ENCODE peak calls at places on chromosomes 4 and X, in eight cellular contexts. Y is CD4-positive, alpha-beta T cell; V is breast epithelium; Q is HCT116; E is tibial artery; P is right atrium auricular region; W is transverse colon; G is brain microvascular endothelial cell. C is an unnamed sample.

GRCh38 chr4:5477613-5478012 is 230.7 kb downstream of the EVC2 start:
- DNase-seq in Y (no peak), V (no peak), Q (no peak), E (no peak), P (no peak), W (no peak), G (no peak), C (no peak)

GRCh38 chr4:13523591-13524503 is 20.5 kb downstream of the NKX3-2 start:
- DNase-seq in Y (no peak), V (no peak), Q (no peak), E (no peak), P (no peak), W (no peak), G (no peak), C (no peak)

GRCh38 chr4:26048962-26049361 is 134.9 kb downstream of the SMIM20 start:
- DNase-seq in Y (no peak), V (no peak), Q (no peak), E (peak; percentile 49), P (peak; percentile 64), W (no peak), G (no peak), C (no peak)

GRCh38 chr4:115275615-115276014 is 162.2 kb upstream of the NDST4 start:
- DNase-seq in Y (no peak), V (no peak), Q (no peak), E (no peak), P (no peak), W (no peak), G (no peak), C (no peak)

GRCh38 chr4:27702710-27703431 is 842.2 kb downstream of the STIM2 start:
- DNase-seq in Y (no peak), V (no peak), Q (peak; percentile 19), E (no peak), P (no peak), W (no peak), G (peak; percentile 20), C (no peak)

GRCh38 chr4:81882222-81882621 is 410.5 kb upstream of the RASGEF1B start:
- DNase-seq in Y (no peak), V (no peak), Q (no peak), E (no peak), P (no peak), W (no peak), G (no peak), C (no peak)

GRCh38 chr4:1767770-1768366 is 25.2 kb upstream of the FGFR3 start:
- DNase-seq in Y (peak; percentile 9), V (no peak), Q (no peak), E (no peak), P (no peak), W (peak; percentile 45), G (no peak), C (no peak)

GRCh38 chr4:2913168-2913567 is 50.0 kb downstream of the NOP14 start:
- DNase-seq in Y (no peak), V (no peak), Q (no peak), E (no peak), P (no peak), W (no peak), G (no peak), C (no peak)

GRCh38 chrX:17860179-17860780 is 818 bp downstream of the RAI2 start:
- DNase-seq in Y (no peak), V (no peak), Q (no peak), E (no peak), P (no peak), W (no peak), G (no peak), C (no peak)

GRCh38 chrX:7119927-7120577 is 27.5 kb upstream of the STS start:
- DNase-seq in Y (no peak), V (no peak), Q (no peak), E (no peak), P (no peak), W (no peak), G (no peak), C (no peak)

GRCh38 chrX:39731735-39732134 is 366.0 kb downstream of the BCOR start:
- DNase-seq in Y (no peak), V (no peak), Q (no peak), E (no peak), P (no peak), W (no peak), G (no peak), C (no peak)

GRCh38 chr4:4640692-4641091 is 98.8 kb upstream of the STX18 start:
- DNase-seq in Y (no peak), V (no peak), Q (no peak), E (no peak), P (no peak), W (no peak), G (no peak), C (no peak)

GRCh38 chr4:36348403-36348938 is 67.1 kb downstream of the DTHD1 start:
- DNase-seq in Y (no peak), V (no peak), Q (no peak), E (no peak), P (no peak), W (no peak), G (no peak), C (no peak)

GRCh38 chr4:66602622-66603021 is 932.3 kb upstream of the EPHA5 start:
- DNase-seq in Y (no peak), V (no peak), Q (no peak), E (no peak), P (no peak), W (no peak), G (no peak), C (no peak)

GRCh38 chr4:158535130-158535614 is 13.5 kb downstream of the RXFP1 start:
- DNase-seq in Y (no peak), V (no peak), Q (peak; percentile 4), E (no peak), P (no peak), W (no peak), G (peak; percentile 82), C (no peak)

DNA sequence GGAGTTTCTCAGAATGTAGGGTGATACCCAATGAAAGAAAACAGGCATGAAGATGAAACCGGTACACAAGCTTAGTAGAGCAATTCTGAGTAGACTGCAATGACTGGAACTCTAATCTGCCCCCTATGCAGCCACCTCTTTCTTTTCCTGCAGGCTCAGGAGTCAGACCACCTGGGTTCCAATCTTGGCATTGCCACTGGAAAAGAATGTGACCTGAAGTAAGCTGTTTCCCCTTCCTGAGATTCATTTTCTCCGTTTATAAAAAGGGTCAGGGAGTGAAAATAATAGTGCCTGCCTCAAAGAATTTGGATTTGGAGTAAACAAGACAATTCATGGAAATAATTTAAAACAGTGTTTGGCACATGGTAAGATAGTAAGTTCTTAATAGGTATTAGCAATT is 1464.0 kb downstream of the PCDH7 start:
- DNase-seq in Y (no peak), V (no peak), Q (no peak), E (no peak), P (no peak), W (no peak), G (no peak), C (no peak)
- H3K27ac ChIP-seq in Y (no peak overlapping the region), V (no peak overlapping the region), Q (no peak overlapping the region), E (no peak overlapping the region), P (no peak overlapping the region), W (no peak overlapping the region), G (no peak overlapping the region), C (no peak overlapping the region)

DNA sequence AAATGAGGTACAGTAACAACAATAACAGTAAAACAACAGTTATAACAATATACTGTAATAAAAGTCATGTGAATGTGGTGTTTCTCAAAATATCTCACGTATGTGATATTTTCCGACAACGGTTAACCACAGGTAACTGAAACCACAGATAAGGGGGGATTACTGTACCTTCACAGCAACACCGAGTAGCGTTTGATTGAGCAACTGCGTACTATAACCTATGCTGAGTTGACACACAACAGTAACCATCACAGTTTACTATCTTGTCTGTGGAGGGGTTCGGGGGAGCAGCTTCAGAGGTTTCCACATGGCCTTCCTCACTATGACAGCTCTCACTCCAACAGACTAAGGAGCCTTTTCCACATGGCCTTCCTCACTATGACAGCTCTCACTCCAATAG is 13.4 kb downstream of the RBMX2 start:
- DNase-seq in Y (no peak), V (no peak), Q (no peak), E (no peak), P (no peak), W (no peak), G (no peak), C (no peak)
- H3K27ac ChIP-seq in Y (no peak overlapping the region), V (no peak overlapping the region), Q (no peak overlapping the region), E (no peak overlapping the region), P (no peak overlapping the region), W (no peak overlapping the region), G (no peak overlapping the region), C (no peak overlapping the region)

GRCh38 chr4:52645315-52645714 is 13.8 kb downstream of the USP46 start:
- DNase-seq in Y (no peak), V (no peak), Q (no peak), E (no peak), P (no peak), W (no peak), G (no peak), C (no peak)

GRCh38 chr4:52643846-52644245 is 15.3 kb downstream of the USP46 start:
- DNase-seq in Y (no peak), V (no peak), Q (peak; percentile 4), E (peak; percentile 78), P (peak; percentile 87), W (peak; percentile 21), G (peak; percentile 80), C (no peak)

GRCh38 chr4:52641853-52642563 is 17.1 kb downstream of the USP46 start:
- DNase-seq in Y (no peak), V (no peak), Q (peak; percentile 88), E (no peak), P (no peak), W (no peak), G (peak; percentile 41), C (no peak)

GRCh38 chr4:52640808-52641595 is 18.1 kb downstream of the USP46 start:
- DNase-seq in Y (no peak), V (no peak), Q (peak; percentile 53), E (no peak), P (no peak), W (no peak), G (peak; percentile 59), C (no peak)

GRCh38 chr4:52643190-52643589 is 15.9 kb downstream of the USP46 start:
- DNase-seq in Y (no peak), V (no peak), Q (no peak), E (no peak), P (no peak), W (no peak), G (no peak), C (no peak)
- H3K27ac ChIP-seq in Y (no peak overlapping the region), V (no peak overlapping the region), Q (peak overlapping the region; percentile 94), E (peak overlapping the region; percentile 34), P (peak overlapping the region; percentile 62), W (no peak overlapping the region), G (no peak overlapping the region), C (no peak overlapping the region)

GRCh38 chrX:132489256-132490085 is 633 bp upstream of the MBNL3 start:
- DNase-seq in Y (peak; percentile 25), V (peak; percentile 56), Q (no peak), E (peak; percentile 45), P (peak; percentile 61), W (peak; percentile 81), G (no peak), C (no peak)
- H3K27ac ChIP-seq in Y (peak overlapping the region; percentile 75), V (peak overlapping the region; percentile 93), Q (no peak overlapping the region), E (peak overlapping the region; percentile 65), P (peak overlapping the region; percentile 63), W (peak overlapping the region; percentile 90), G (no peak overlapping the region), C (peak overlapping the region; percentile 36)

DNA sequence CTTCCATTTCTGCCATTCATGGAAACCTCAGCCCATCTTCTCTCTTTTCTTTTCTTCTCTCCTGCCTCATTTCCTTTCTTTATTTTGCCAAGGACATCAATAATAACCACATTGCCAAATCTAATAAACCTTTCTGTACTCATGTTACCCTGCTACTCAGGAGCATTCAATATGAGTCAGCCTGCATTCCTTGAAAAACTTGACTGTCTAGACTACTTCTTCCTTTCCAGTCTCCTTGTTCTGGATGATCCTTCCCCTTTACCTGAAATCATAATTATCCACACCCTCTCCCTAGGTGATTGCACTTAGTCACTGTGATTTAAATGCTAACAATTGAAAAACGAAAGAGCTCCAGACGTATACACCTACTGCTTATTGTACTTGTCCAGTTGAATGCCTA is 253.2 kb upstream of the CENPE start:
- DNase-seq in Y (no peak), V (no peak), Q (peak; percentile 22), E (no peak), P (no peak), W (no peak), G (no peak), C (no peak)
- H3K27ac ChIP-seq in Y (no peak overlapping the region), V (no peak overlapping the region), Q (no peak overlapping the region), E (no peak overlapping the region), P (no peak overlapping the region), W (no peak overlapping the region), G (no peak overlapping the region), C (no peak overlapping the region)